ENCODE peak calls at places on chromosome 6, in six cellular contexts. Y is stomach, R is GM12891, O is vagina, Z is HCT116, G is sigmoid colon. E is an unnamed sample.

GRCh38 chr6:45369870-45370269 is 7.9 kb downstream of the SUPT3H start:
- DNase-seq in Z (no peak), O (no peak), R (no peak), Y (no peak), G (no peak), E (no peak)

GRCh38 chr6:109428889-109429477 is 11.4 kb downstream of the PPIL6 start:
- DNase-seq in O (no peak), G (no peak), R (no peak), Z (no peak), Y (no peak), E (no peak)

GRCh38 chr6:157020398-157021266 is 243.5 kb downstream of the ARID1B start:
- DNase-seq in G (no peak), Z (peak), Y (no peak), R (peak), O (no peak), E (no peak)

GRCh38 chr6:104928141-104928540 is 28.8 kb upstream of the LIN28B start:
- DNase-seq in O (no peak), Z (no peak), Y (no peak), R (no peak), G (no peak), E (no peak)

GRCh38 chr6:107230448-107230847 is 115.1 kb upstream of the BEND3 start:
- DNase-seq in G (no peak), Z (no peak), R (no peak), Y (no peak), O (no peak), E (no peak)

GRCh38 chr6:139753198-139753861 is 378.9 kb upstream of the CITED2 start:
- DNase-seq in G (no peak), Y (no peak), O (no peak), R (no peak), Z (no peak), E (no peak)

GRCh38 chr6:26216015-26216885 is 129.0 kb downstream of the HFE start:
- DNase-seq in G (peak), R (no peak), Y (peak), Z (no peak), O (no peak), E (peak)

GRCh38 chr6:151330130-151330715 is 61.1 kb downstream of the ZBTB2 start:
- DNase-seq in O (no peak), G (no peak), R (no peak), Y (no peak), Z (no peak), E (peak)

GRCh38 chr6:52532457-52532856 is 44.4 kb downstream of the TRAM2 start:
- DNase-seq in O (no peak), Z (no peak), Y (no peak), R (no peak), G (no peak), E (no peak)

GRCh38 chr6:133410628-133411027 is 169.5 kb downstream of the EYA4 start:
- DNase-seq in O (no peak), Y (no peak), R (no peak), G (no peak), Z (no peak), E (no peak)

DNA sequence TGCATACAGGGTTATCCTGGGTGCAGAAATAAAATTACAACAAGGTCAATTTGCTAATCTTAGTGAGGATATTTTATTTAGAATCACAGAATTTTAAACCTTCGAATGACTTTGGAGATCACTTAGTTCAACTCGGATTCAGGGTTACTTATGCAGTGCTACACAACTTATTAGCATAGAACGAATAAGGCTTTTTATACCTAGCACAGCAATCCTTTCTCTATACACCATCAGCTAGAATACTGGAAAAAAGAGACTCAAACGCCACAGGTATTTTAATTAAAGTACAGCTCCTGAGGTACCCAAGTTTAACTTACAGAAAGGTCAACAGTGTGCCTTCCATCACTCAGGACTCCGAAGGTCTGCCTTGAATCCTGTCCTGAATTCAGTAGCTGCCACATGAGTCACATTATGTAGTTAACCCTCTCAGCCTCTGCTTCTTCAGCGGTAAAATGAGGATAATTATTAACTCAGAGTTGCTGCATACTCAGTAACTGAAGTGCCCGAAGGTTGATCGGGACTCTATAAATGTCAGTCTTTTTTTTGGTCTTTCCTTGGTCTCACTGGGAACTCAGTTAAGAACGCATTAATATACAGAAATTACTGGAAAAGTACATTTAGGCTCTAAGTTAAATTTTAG is 6.0 kb upstream of the QKI start:
- DNase-seq in Y (no peak), G (no peak), O (no peak), Z (no peak), R (no peak), E (no peak)
- TF ChIP-seq POLR2AphosphoS5 in Y (no peak), G (no peak), O (no peak), Z (no peak), R (no peak), E (no peak)

GRCh38 chr6:84466521-84466920 is 239.1 kb upstream of the CEP162 start:
- DNase-seq in R (no peak), O (no peak), Z (peak), Y (no peak), G (no peak), E (no peak)

GRCh38 chr6:84464471-84464870 is 237.0 kb upstream of the CEP162 start:
- DNase-seq in R (no peak), G (no peak), Y (no peak), Z (no peak), O (no peak), E (no peak)

GRCh38 chr6:84467296-84467695 is 239.9 kb upstream of the CEP162 start:
- DNase-seq in O (no peak), G (no peak), R (no peak), Y (no peak), Z (no peak), E (no peak)

GRCh38 chr6:84469144-84469543 is 241.7 kb upstream of the CEP162 start:
- DNase-seq in Y (no peak), R (no peak), O (no peak), G (no peak), Z (no peak), E (no peak)
- TF ChIP-seq POLR2AphosphoS5 in Y (no peak), R (no peak), O (no peak), G (no peak), Z (no peak), E (no peak)

GRCh38 chr6:5995705-5996686 is 10.7 kb downstream of the NRN1 start:
- DNase-seq in O (no peak), G (peak), Y (no peak), Z (no peak), R (no peak), E (peak)
- TF ChIP-seq POLR2AphosphoS5 in O (no peak), G (peak), Y (no peak), Z (no peak), R (no peak), E (peak)

GRCh38 chr6:161374971-161375873 is 101.4 kb upstream of the AGPAT4 start:
- DNase-seq in R (no peak), Y (peak), G (peak), O (no peak), Z (no peak), E (no peak)
- TF ChIP-seq POLR2AphosphoS5 in R (no peak), Y (peak), G (no peak), O (no peak), Z (no peak), E (no peak)